ENCODE peak calls at places on chromosomes 4 and X, in ten cellular contexts. B is SJSA1; T is CD8-positive, alpha-beta T cell; M is aorta; X is CD4-positive, alpha-beta memory T cell; C is cardiac muscle cell; A is lower lobe of right lung; J is pancreas; Q is right cardiac atrium; N is left ventricle myocardium inferior. S is an unnamed sample. For H3K9me3, the result is how much of the 10 kb centered on the place peaks cover.

GRCh38 chrX:29948653-29949052 is 266.7 kb upstream of the MAGEB2 start:
- DNase-seq in B (no peak), T (no peak), M (no peak), X (no peak), C (no peak), A (no peak), J (no peak), Q (no peak), N (no peak), S (no peak)

GRCh38 chr4:93810340-93810992 is 18.1 kb upstream of the ATOH1 start:
- DNase-seq in B (no peak), T (no peak), M (no peak), X (no peak), C (no peak), A (peak), J (no peak), Q (peak), N (no peak), S (no peak)

GRCh38 chr4:170400346-170400745 is 310.6 kb upstream of the AADAT start:
- DNase-seq in B (no peak), T (no peak), M (no peak), X (no peak), C (no peak), A (no peak), J (no peak), Q (no peak), N (no peak), S (no peak)

GRCh38 chr4:150098214-150098613 is 20.0 kb downstream of the DCLK2 start:
- DNase-seq in B (no peak), T (no peak), M (no peak), X (no peak), C (no peak), A (no peak), J (no peak), Q (no peak), N (no peak), S (no peak)

GRCh38 chr4:47462799-47463234 is 685 bp downstream of the COMMD8 start:
- DNase-seq in B (no peak), T (no peak), M (no peak), X (no peak), C (no peak), A (no peak), J (no peak), Q (no peak), N (no peak), S (no peak)

GRCh38 chr4:2363951-2364653 is 54.3 kb downstream of the ZFYVE28 start:
- DNase-seq in B (no peak), T (no peak), M (peak), X (no peak), C (no peak), A (peak), J (no peak), Q (no peak), N (no peak), S (no peak)

GRCh38 chr4:25993564-25994185 is 79.7 kb downstream of the SMIM20 start:
- DNase-seq in B (no peak), T (no peak), M (no peak), X (no peak), C (no peak), A (no peak), J (no peak), Q (peak), N (peak), S (no peak)

GRCh38 chr4:68948044-68948743 is 3.4 kb downstream of the UGT2A3 start:
- DNase-seq in B (no peak), T (no peak), M (no peak), X (no peak), C (no peak), A (no peak), J (no peak), Q (no peak), N (no peak), S (no peak)

GRCh38 chrX:29155286-29155685 is 568.0 kb downstream of the IL1RAPL1 start:
- DNase-seq in B (no peak), T (no peak), M (no peak), X (no peak), C (no peak), A (no peak), J (no peak), Q (no peak), N (no peak), S (no peak)

GRCh38 chr4:56977321-56978012 is at the start of gene NOA1:
- DNase-seq in B (peak), T (peak), M (peak), X (peak), C (peak), A (peak), J (peak), Q (peak), N (peak), S (peak)

GRCh38 chr4:38857354-38858096 is 908 bp upstream of the TLR6 start:
- DNase-seq in B (peak), T (no peak), M (no peak), X (no peak), C (no peak), A (no peak), J (no peak), Q (peak), N (peak), S (no peak)

GRCh38 chrX:34379891-34380290 is 247.8 kb upstream of the FAM47A start:
- DNase-seq in B (peak), T (no peak), M (no peak), X (no peak), C (no peak), A (no peak), J (no peak), Q (no peak), N (no peak), S (no peak)

GRCh38 chr4:61068745-61069144 is 131.4 kb upstream of the ADGRL3 start:
- DNase-seq in B (no peak), T (no peak), M (no peak), X (no peak), C (no peak), A (no peak), J (no peak), Q (no peak), N (no peak), S (peak)

GRCh38 chr4:7217453-7218310 is 25.3 kb downstream of the SORCS2 start:
- DNase-seq in B (no peak), T (no peak), M (no peak), X (no peak), C (no peak), A (peak), J (no peak), Q (no peak), N (no peak), S (no peak)

GRCh38 chrX:13147147-13147546 is 102.7 kb upstream of the FAM9C start:
- DNase-seq in B (no peak), T (no peak), M (no peak), X (no peak), C (no peak), A (no peak), J (no peak), Q (no peak), N (no peak), S (no peak)
- H3K9me3 ChIP-seq in B (under half), T (under half), M (under half), X (under half), C (under half), A (under half), J (under half), Q (under half), N (under half), S (under half)

GRCh38 chr4:40629401-40630334 is at the start of gene RBM47:
- DNase-seq in B (peak), T (peak), M (peak), X (no peak), C (peak), A (peak), J (peak), Q (peak), N (peak), S (no peak)

GRCh38 chr4:40627540-40627939 is 2.1 kb downstream of the RBM47 start:
- DNase-seq in B (no peak), T (no peak), M (no peak), X (no peak), C (no peak), A (no peak), J (no peak), Q (no peak), N (no peak), S (no peak)

GRCh38 chr4:40628888-40629287 is 776 bp downstream of the RBM47 start:
- DNase-seq in B (no peak), T (no peak), M (no peak), X (no peak), C (no peak), A (no peak), J (no peak), Q (no peak), N (no peak), S (no peak)

GRCh38 chr4:40626183-40626990 is 3.3 kb downstream of the RBM47 start:
- DNase-seq in B (peak), T (no peak), M (no peak), X (no peak), C (no peak), A (no peak), J (no peak), Q (no peak), N (no peak), S (no peak)

DNA sequence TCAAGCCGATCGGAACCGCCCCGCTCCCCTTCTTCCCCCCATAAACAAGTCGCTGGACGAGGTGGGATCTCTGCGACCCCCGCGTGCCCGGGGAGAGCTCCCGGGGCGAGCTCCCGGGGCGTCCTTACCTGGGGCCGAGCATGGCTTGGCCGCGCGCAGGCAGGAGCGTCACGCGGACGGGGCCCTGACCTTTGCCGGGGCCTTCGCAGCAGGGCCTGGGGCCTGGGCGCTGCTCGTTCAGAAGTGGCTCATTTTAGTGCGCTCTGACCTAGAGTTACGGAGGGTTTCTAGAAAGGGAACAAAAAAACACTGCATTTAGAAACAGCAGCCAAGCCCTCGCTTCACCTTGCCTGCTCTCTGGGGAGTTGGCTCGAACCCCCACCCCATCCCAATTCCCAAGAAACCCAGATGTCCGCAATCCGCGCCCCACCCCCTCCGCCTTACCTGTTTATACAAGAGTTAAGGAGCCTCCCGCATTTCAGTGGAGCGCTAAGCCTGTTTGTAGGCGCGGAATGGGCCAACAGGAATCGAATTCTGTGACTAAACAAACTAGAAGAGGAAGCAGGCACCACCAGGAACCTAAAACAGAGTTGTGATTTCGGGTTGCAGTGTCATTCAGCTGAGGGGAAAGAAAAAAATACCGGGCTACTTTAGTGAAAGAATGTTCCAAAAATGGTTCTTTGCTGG is 814 bp upstream of the RBM47 start:
- DNase-seq in B (no peak), T (no peak), M (no peak), X (no peak), C (peak), A (peak), J (peak), Q (peak), N (peak), S (no peak)
- H3K4me3 ChIP-seq in B (no peak), T (peak), M (no peak), X (no peak), C (peak), A (peak), J (peak), Q (no peak), N (peak), S (peak)

GRCh38 chr4:157004279-157005161 is 32.9 kb upstream of the PDGFC start:
- DNase-seq in B (no peak), T (no peak), M (no peak), X (no peak), C (no peak), A (no peak), J (no peak), Q (no peak), N (no peak), S (no peak)
- H3K27ac ChIP-seq in B (peak), T (no peak), M (no peak), X (no peak), C (no peak), A (peak), J (peak), Q (no peak), N (peak), S (peak)

GRCh38 chrX:68795741-68796140 is 33.1 kb upstream of the EFNB1 start:
- DNase-seq in B (no peak), T (no peak), M (no peak), X (no peak), C (peak), A (no peak), J (no peak), Q (no peak), N (no peak), S (no peak)
- H3K9me3 ChIP-seq in B (under half), T (under half), M (under half), X (under half), C (under half), A (under half), J (under half), Q (under half), N (under half), S (under half)

DNA sequence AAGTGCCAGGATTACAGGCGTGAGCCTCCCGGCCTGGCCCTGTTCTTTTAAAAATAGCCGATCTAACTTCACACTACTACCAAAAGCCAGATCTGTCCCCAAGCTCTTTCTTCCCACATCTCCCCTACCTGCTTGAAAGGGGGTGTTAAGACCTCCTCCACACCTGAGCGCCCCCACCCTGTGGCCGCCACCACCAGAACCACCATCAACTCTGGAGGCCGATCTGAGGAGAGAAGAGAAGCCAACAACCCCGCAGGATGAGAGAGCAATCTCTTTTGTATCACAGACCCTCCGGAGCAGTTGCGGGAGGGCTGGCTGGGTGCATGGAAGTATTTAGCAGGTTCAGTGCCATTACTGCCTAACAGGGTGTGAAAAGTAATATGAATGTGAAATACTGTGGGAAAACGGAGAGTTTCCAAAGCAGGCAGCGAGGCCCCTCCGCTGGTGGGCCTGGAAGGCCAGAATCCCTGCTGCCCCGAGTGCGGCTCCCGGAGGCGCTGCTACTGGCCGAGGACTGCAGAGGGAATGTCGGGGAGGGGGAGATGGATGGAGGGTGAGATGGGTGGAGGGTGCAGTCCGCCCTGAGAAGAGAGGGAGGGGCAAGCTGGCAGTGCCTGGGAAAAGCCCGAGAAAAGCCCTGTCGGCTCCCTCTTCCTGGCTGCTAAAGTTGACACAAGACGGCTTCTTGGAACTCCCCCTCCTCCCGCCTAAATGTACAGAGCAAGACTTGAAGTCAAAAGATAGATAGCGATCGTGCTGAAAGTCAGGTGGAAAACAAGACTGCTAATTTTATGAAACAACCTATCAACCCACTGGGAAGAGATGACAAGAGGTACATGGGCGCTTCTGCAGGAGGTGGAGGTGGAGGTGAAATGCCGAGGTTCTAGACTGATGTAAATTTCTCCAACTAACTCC is 22.3 kb downstream of the HAND2 start:
- DNase-seq in B (no peak), T (no peak), M (no peak), X (no peak), C (peak), A (no peak), J (no peak), Q (no peak), N (no peak), S (no peak)
- H3K4me3 ChIP-seq in B (no peak), T (no peak), M (no peak), X (no peak), C (peak), A (no peak), J (no peak), Q (peak), N (peak), S (no peak)

GRCh38 chr4:112128452-112128851 is 16.8 kb upstream of the FAM241A start:
- DNase-seq in B (no peak), T (no peak), M (no peak), X (no peak), C (no peak), A (no peak), J (no peak), Q (no peak), N (no peak), S (no peak)
- H3K27ac ChIP-seq in B (no peak), T (no peak), M (no peak), X (no peak), C (no peak), A (no peak), J (no peak), Q (no peak), N (no peak), S (peak)

DNA sequence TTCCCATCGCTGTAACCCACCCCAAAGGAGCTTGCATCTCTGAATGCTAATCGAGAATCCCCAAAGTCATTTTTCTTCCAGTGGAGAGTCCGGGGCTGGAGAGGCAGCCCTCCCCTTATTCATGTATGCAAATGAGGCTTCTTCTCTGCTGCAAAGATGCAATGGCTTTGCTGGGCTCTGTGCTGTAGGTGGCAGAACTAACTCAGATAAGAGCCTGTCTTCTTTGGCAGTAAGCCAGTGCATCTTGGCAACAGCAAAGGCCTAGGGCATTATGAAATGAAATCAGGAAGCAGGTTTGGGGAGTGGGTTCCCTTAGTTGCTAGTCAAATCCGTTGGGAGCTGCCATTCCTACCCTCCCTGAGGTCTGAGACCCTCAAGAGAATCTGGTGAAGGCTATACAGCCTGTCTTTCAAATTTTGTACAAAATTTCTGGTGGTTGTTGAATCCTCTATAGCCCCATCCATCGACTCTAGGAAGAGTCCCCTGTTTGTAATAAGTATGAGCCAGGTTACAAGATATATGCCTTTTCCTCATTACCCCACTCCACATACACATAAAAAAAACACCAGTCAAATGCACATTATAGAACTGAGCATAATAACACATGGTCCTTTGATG is 290.6 kb upstream of the TAPT1 start:
- DNase-seq in B (peak), T (no peak), M (no peak), X (no peak), C (peak), A (no peak), J (no peak), Q (peak), N (no peak), S (peak)
- H3K9me3 ChIP-seq in B (under half), T (under half), M (under half), X (under half), C (under half), A (under half), J (under half), Q (under half), N (under half), S (under half)

DNA sequence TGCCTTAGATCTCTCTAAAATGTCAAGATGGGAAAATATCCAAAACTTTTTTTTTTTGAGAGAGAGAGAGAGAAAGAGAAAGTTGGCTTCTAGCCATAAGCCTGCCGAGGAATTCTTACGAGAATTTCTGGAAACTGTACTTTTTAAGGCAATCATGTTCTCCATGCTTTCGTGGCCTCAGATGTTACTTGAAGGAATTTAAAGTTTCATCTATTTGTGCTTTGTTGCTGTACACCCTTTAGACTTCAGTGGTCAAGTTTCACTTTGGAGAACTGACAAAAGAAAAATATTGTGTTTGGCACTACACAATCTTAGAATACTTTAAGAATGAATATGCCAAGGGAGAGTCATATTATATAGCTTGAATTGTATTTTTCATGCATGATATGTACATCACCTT is 53.9 kb downstream of the FAT4 start:
- DNase-seq in B (peak), T (no peak), M (no peak), X (no peak), C (no peak), A (no peak), J (no peak), Q (no peak), N (no peak), S (peak)
- H3K4me3 ChIP-seq in B (peak), T (no peak), M (peak), X (no peak), C (no peak), A (peak), J (peak), Q (peak), N (peak), S (peak)

GRCh38 chrX:46165866-46166265 is 379.4 kb downstream of the ZNF674 start:
- DNase-seq in B (no peak), T (no peak), M (no peak), X (no peak), C (no peak), A (no peak), J (no peak), Q (no peak), N (no peak), S (no peak)

GRCh38 chrX:46168254-46168653 is 377.0 kb downstream of the ZNF674 start:
- DNase-seq in B (no peak), T (no peak), M (no peak), X (no peak), C (no peak), A (peak), J (no peak), Q (no peak), N (no peak), S (no peak)

GRCh38 chrX:46169808-46170207 is 375.4 kb downstream of the ZNF674 start:
- DNase-seq in B (no peak), T (no peak), M (no peak), X (no peak), C (no peak), A (no peak), J (no peak), Q (no peak), N (no peak), S (no peak)

GRCh38 chrX:46165411-46165810 is 379.8 kb downstream of the ZNF674 start:
- DNase-seq in B (peak), T (no peak), M (no peak), X (no peak), C (no peak), A (no peak), J (no peak), Q (no peak), N (no peak), S (no peak)
- H3K27ac ChIP-seq in B (peak), T (no peak), M (peak), X (no peak), C (no peak), A (no peak), J (no peak), Q (no peak), N (no peak), S (no peak)

DNA sequence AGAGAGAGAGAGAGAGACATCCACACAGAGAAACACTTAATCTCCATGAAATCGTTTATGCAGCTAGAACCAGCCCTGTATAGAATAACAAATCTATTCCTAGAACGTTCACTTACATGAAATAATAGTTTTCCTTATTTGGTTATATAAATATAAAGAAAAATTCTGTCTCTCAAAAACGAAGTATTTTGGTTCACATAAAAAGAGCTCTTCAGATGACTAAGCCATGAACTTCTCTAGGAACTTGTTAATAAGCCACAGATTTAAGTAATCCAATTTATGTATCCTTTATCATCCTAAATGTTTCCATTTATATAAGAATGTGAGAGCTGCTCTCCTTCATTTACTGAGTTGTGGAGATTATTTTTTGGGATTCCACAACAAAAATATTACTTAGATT is 1315.0 kb upstream of the PCDH7 start:
- DNase-seq in B (no peak), T (no peak), M (no peak), X (no peak), C (no peak), A (no peak), J (no peak), Q (no peak), N (no peak), S (no peak)
- H3K9me3 ChIP-seq in B (under half), T (under half), M (under half), X (under half), C (under half), A (under half), J (under half), Q (under half), N (under half), S (under half)

S was measured in SK-N-MC.